ENCODE peak calls at places on chromosomes 12 and 14, in nine cellular contexts. Z is stimulated activated CD8-positive, alpha-beta memory T cell treated with anti-CD3 and anti-CD28 coated beads, Interleukin-15, amount 100 ng/mL, for 24 hours; F is ureter; B is lower lobe of right lung; L is NCI-H1092 treated with DMSO at 0.1 percent for 48 hours; A is pons; Y is ovary; O is AG04450; M is LoVo. P is an unnamed sample.

GRCh38 chr12:108977360-108977759 is 43.5 kb downstream of the SVOP start:
- DNase-seq in Y (no peak), B (no peak), L (no peak), Z (no peak), A (no peak), M (no peak), O (no peak), F (no peak), P (no peak)

GRCh38 chr14:100406505-100407131 is 83.5 kb downstream of the SLC25A47 start:
- DNase-seq in Y (no peak), O (no peak), B (no peak), F (no peak), Z (no peak), A (no peak), M (no peak), L (no peak), P (no peak)

GRCh38 chr14:103994535-103995184 is 52.3 kb upstream of the RD3L start:
- DNase-seq in Y (no peak), F (no peak), Z (no peak), O (no peak), A (no peak), L (no peak), B (no peak), M (no peak), P (no peak)

GRCh38 chr14:40240456-40240855 is 808.2 kb upstream of the FBXO33 start:
- DNase-seq in A (no peak), M (no peak), Z (no peak), Y (no peak), O (no peak), B (no peak), F (no peak), L (no peak), P (no peak)

GRCh38 chr14:59600211-59600945 is 23.8 kb upstream of the CCDC175 start:
- DNase-seq in F (no peak), O (no peak), Y (no peak), Z (no peak), M (no peak), B (no peak), A (no peak), L (no peak), P (no peak)

GRCh38 chr12:102427542-102427923 is 52.8 kb downstream of the IGF1 start:
- DNase-seq in M (no peak), A (peak; percentile 9), B (no peak), Z (no peak), Y (peak; percentile 36), F (no peak), L (no peak), O (no peak), P (no peak)

GRCh38 chr12:80988986-80989385 is 51.3 kb upstream of the LIN7A start:
- DNase-seq in O (no peak), Z (no peak), Y (no peak), F (no peak), B (no peak), A (no peak), M (no peak), L (no peak), P (no peak)

GRCh38 chr12:89390802-89391673 is 38.7 kb upstream of the DUSP6 start:
- DNase-seq in A (no peak), Z (no peak), B (no peak), Y (no peak), O (no peak), M (peak; percentile 77), L (no peak), F (no peak), P (no peak)

GRCh38 chr14:32469388-32470160 is 140.5 kb downstream of the AKAP6 start:
- DNase-seq in Z (no peak), F (no peak), A (peak; percentile 87), L (peak; percentile 66), B (no peak), Y (no peak), O (no peak), M (peak; percentile 66), P (peak; percentile 30)

GRCh38 chr12:131457028-131457310 is 253.9 kb upstream of the SFSWAP start:
- DNase-seq in A (no peak), Y (no peak), M (no peak), B (no peak), O (no peak), Z (no peak), L (no peak), F (no peak), P (no peak)

GRCh38 chr12:113887906-113888305 is 78.2 kb downstream of the RBM19 start:
- DNase-seq in F (no peak), Y (no peak), L (no peak), B (no peak), Z (no peak), M (no peak), O (no peak), A (no peak), P (peak; percentile 37)

GRCh38 chr14:39841088-39841487 is 408.9 kb upstream of the FBXO33 start:
- DNase-seq in L (no peak), M (no peak), Y (no peak), F (no peak), A (no peak), Z (no peak), O (no peak), B (no peak), P (no peak)

GRCh38 chr14:88005978-88006851 is 1.3 kb downstream of the GPR65 start:
- DNase-seq in Y (no peak), M (no peak), F (no peak), A (peak; percentile 43), B (peak; percentile 47), O (no peak), L (no peak), Z (no peak), P (no peak)

GRCh38 chr12:54005531-54005852 is 3.3 kb upstream of the HOXC8 start:
- DNase-seq in Y (no peak), Z (no peak), B (no peak), A (no peak), M (no peak), L (no peak), F (no peak), O (no peak), P (no peak)

GRCh38 chr14:103128631-103129300 is 5.5 kb downstream of the TNFAIP2 start:
- DNase-seq in F (peak; percentile 80), A (peak; percentile 75), B (peak; percentile 41), L (peak; percentile 36), Z (no peak), M (peak; percentile 39), O (no peak), Y (peak; percentile 47), P (no peak)

GRCh38 chr12:68958337-68958736 is 25.4 kb upstream of the CPM start:
- DNase-seq in F (no peak), O (no peak), B (no peak), L (no peak), Y (no peak), A (no peak), Z (no peak), M (no peak), P (no peak)

GRCh38 chr12:46263140-46264017 is 5.5 kb downstream of the SLC38A1 start:
- DNase-seq in B (no peak), A (no peak), F (no peak), M (no peak), Z (no peak), L (no peak), Y (no peak), O (no peak), P (no peak)

GRCh38 chr12:104063712-104064030 is 660 bp upstream of the HCFC2 start:
- DNase-seq in Y (no peak), B (no peak), M (no peak), O (no peak), F (no peak), L (peak; percentile 40), A (peak; percentile 32), Z (no peak), P (peak; percentile 65)